ENCODE peak calls at places on chromosomes 12 and 14, in four cellular contexts. One of them, this sample, is unnamed.

GRCh38 chr12:100337299-100337698 is 19.6 kb upstream of the SLC17A8 start:
- DNase-seq in activated CD8-positive, alpha-beta T cell treated with anti-CD3 and anti-CD28 coated beads for 36 hours: no peak
- DNase-seq in uterus: no peak
- DNase-seq in B cell: no peak
- DNase-seq in this sample: no peak

GRCh38 chr14:51547260-51547659 is 104.5 kb upstream of the FRMD6 start:
- DNase-seq in activated CD8-positive, alpha-beta T cell treated with anti-CD3 and anti-CD28 coated beads for 36 hours: no peak
- DNase-seq in uterus: peak; percentile 76
- DNase-seq in B cell: no peak
- DNase-seq in this sample: no peak

GRCh38 chr14:70515796-70516195 is 19.0 kb downstream of the ADAM20 start:
- DNase-seq in activated CD8-positive, alpha-beta T cell treated with anti-CD3 and anti-CD28 coated beads for 36 hours: no peak
- DNase-seq in uterus: no peak
- DNase-seq in B cell: no peak
- DNase-seq in this sample: no peak

GRCh38 chr12:48969847-48970701 is 1.5 kb downstream of the WNT10B start:
- DNase-seq in activated CD8-positive, alpha-beta T cell treated with anti-CD3 and anti-CD28 coated beads for 36 hours: peak; percentile 26
- DNase-seq in uterus: no peak
- DNase-seq in B cell: peak; percentile 74
- DNase-seq in this sample: peak; percentile 80

GRCh38 chr14:61698216-61698980 is 3.1 kb downstream of the HIF1A start:
- DNase-seq in activated CD8-positive, alpha-beta T cell treated with anti-CD3 and anti-CD28 coated beads for 36 hours: no peak
- DNase-seq in uterus: no peak
- DNase-seq in B cell: no peak
- DNase-seq in this sample: peak; percentile 18

GRCh38 chr12:62530596-62530995 is 64.0 kb downstream of the MON2 start:
- DNase-seq in activated CD8-positive, alpha-beta T cell treated with anti-CD3 and anti-CD28 coated beads for 36 hours: no peak
- DNase-seq in uterus: no peak
- DNase-seq in B cell: no peak
- DNase-seq in this sample: no peak

GRCh38 chr12:124324803-124325705 is 30.2 kb downstream of the RFLNA start:
- DNase-seq in activated CD8-positive, alpha-beta T cell treated with anti-CD3 and anti-CD28 coated beads for 36 hours: no peak
- DNase-seq in uterus: no peak
- DNase-seq in B cell: no peak
- DNase-seq in this sample: no peak

GRCh38 chr12:11846504-11846903 is 197.0 kb downstream of the ETV6 start:
- DNase-seq in activated CD8-positive, alpha-beta T cell treated with anti-CD3 and anti-CD28 coated beads for 36 hours: no peak
- DNase-seq in uterus: no peak
- DNase-seq in B cell: no peak
- DNase-seq in this sample: no peak

GRCh38 chr12:116390656-116391335 is 113.3 kb upstream of the MED13L start:
- DNase-seq in activated CD8-positive, alpha-beta T cell treated with anti-CD3 and anti-CD28 coated beads for 36 hours: no peak
- DNase-seq in uterus: no peak
- DNase-seq in B cell: no peak
- DNase-seq in this sample: no peak

GRCh38 chr14:71701990-71702389 is 230.2 kb upstream of the RGS6 start:
- DNase-seq in activated CD8-positive, alpha-beta T cell treated with anti-CD3 and anti-CD28 coated beads for 36 hours: no peak
- DNase-seq in uterus: no peak
- DNase-seq in B cell: no peak
- DNase-seq in this sample: no peak

GRCh38 chr12:8969861-8970411 is 19.4 kb upstream of the KLRG1 start:
- DNase-seq in activated CD8-positive, alpha-beta T cell treated with anti-CD3 and anti-CD28 coated beads for 36 hours: no peak
- DNase-seq in uterus: no peak
- DNase-seq in B cell: no peak
- DNase-seq in this sample: no peak

GRCh38 chr14:91286530-91286937 is 42.0 kb upstream of the GPR68 start:
- DNase-seq in activated CD8-positive, alpha-beta T cell treated with anti-CD3 and anti-CD28 coated beads for 36 hours: peak; percentile 90
- DNase-seq in uterus: peak; percentile 74
- DNase-seq in B cell: peak; percentile 80
- DNase-seq in this sample: peak; percentile 85

GRCh38 chr14:104749958-104750529 is 2.9 kb upstream of the SIVA1 start:
- DNase-seq in activated CD8-positive, alpha-beta T cell treated with anti-CD3 and anti-CD28 coated beads for 36 hours: no peak
- DNase-seq in uterus: no peak
- DNase-seq in B cell: no peak
- DNase-seq in this sample: no peak

GRCh38 chr12:64256166-64256800 is 34.2 kb upstream of the KICS2 start:
- DNase-seq in activated CD8-positive, alpha-beta T cell treated with anti-CD3 and anti-CD28 coated beads for 36 hours: no peak
- DNase-seq in uterus: no peak
- DNase-seq in B cell: peak; percentile 62
- DNase-seq in this sample: peak; percentile 33

GRCh38 chr14:104977681-104978647 is at the start of gene AHNAK2:
- DNase-seq in activated CD8-positive, alpha-beta T cell treated with anti-CD3 and anti-CD28 coated beads for 36 hours: peak; percentile 50
- DNase-seq in uterus: peak; percentile 62
- DNase-seq in B cell: peak; percentile 70
- DNase-seq in this sample: peak; percentile 79

GRCh38 chr14:70339970-70340369 is 19.5 kb downstream of the COX16 start:
- DNase-seq in activated CD8-positive, alpha-beta T cell treated with anti-CD3 and anti-CD28 coated beads for 36 hours: peak; percentile 27
- DNase-seq in uterus: no peak
- DNase-seq in B cell: no peak
- DNase-seq in this sample: no peak

GRCh38 chr12:57397441-57397840 is 33.4 kb downstream of the R3HDM2 start:
- DNase-seq in activated CD8-positive, alpha-beta T cell treated with anti-CD3 and anti-CD28 coated beads for 36 hours: no peak
- DNase-seq in uterus: no peak
- DNase-seq in B cell: no peak
- DNase-seq in this sample: no peak

GRCh38 chr12:121534495-121535148 is 46.2 kb downstream of the KDM2B start:
- DNase-seq in activated CD8-positive, alpha-beta T cell treated with anti-CD3 and anti-CD28 coated beads for 36 hours: peak; percentile 88
- DNase-seq in uterus: no peak
- DNase-seq in B cell: peak; percentile 84
- DNase-seq in this sample: peak; percentile 80

GRCh38 chr12:74393265-74393664 is 144.4 kb upstream of the ATXN7L3B start:
- DNase-seq in activated CD8-positive, alpha-beta T cell treated with anti-CD3 and anti-CD28 coated beads for 36 hours: no peak
- DNase-seq in uterus: no peak
- DNase-seq in B cell: no peak
- DNase-seq in this sample: no peak

GRCh38 chr14:76186318-76187027 is 34.8 kb downstream of the GPATCH2L start:
- DNase-seq in activated CD8-positive, alpha-beta T cell treated with anti-CD3 and anti-CD28 coated beads for 36 hours: no peak
- DNase-seq in uterus: no peak
- DNase-seq in B cell: no peak
- DNase-seq in this sample: peak; percentile 17

GRCh38 chr14:76175942-76176341 is 24.2 kb downstream of the GPATCH2L start:
- DNase-seq in activated CD8-positive, alpha-beta T cell treated with anti-CD3 and anti-CD28 coated beads for 36 hours: no peak
- DNase-seq in uterus: no peak
- DNase-seq in B cell: no peak
- DNase-seq in this sample: no peak

GRCh38 chr14:76181546-76181945 is 29.8 kb downstream of the GPATCH2L start:
- DNase-seq in activated CD8-positive, alpha-beta T cell treated with anti-CD3 and anti-CD28 coated beads for 36 hours: no peak
- DNase-seq in uterus: no peak
- DNase-seq in B cell: no peak
- DNase-seq in this sample: no peak
- TF ChIP-seq CTCF in activated CD8-positive, alpha-beta T cell treated with anti-CD3 and anti-CD28 coated beads for 36 hours: no peak
- TF ChIP-seq CTCF in uterus: no peak
- TF ChIP-seq CTCF in B cell: no peak
- TF ChIP-seq CTCF in this sample: peak; percentile 29

GRCh38 chr14:64464695-64465094 is 604 bp upstream of the AKAP5 start:
- DNase-seq in activated CD8-positive, alpha-beta T cell treated with anti-CD3 and anti-CD28 coated beads for 36 hours: no peak
- DNase-seq in uterus: no peak
- DNase-seq in B cell: no peak
- DNase-seq in this sample: no peak

GRCh38 chr14:64463873-64464272 is 1.4 kb upstream of the AKAP5 start:
- DNase-seq in activated CD8-positive, alpha-beta T cell treated with anti-CD3 and anti-CD28 coated beads for 36 hours: no peak
- DNase-seq in uterus: no peak
- DNase-seq in B cell: no peak
- DNase-seq in this sample: no peak

GRCh38 chr14:64467131-64467530 is 1.8 kb downstream of the AKAP5 start:
- DNase-seq in activated CD8-positive, alpha-beta T cell treated with anti-CD3 and anti-CD28 coated beads for 36 hours: no peak
- DNase-seq in uterus: no peak
- DNase-seq in B cell: no peak
- DNase-seq in this sample: no peak

GRCh38 chr14:64465208-64465821 is at the start of gene AKAP5:
- DNase-seq in activated CD8-positive, alpha-beta T cell treated with anti-CD3 and anti-CD28 coated beads for 36 hours: peak; percentile 70
- DNase-seq in uterus: peak; percentile 54
- DNase-seq in B cell: peak; percentile 85
- DNase-seq in this sample: peak; percentile 83

GRCh38 chr14:64465856-64466554 is 706 bp downstream of the AKAP5 start:
- DNase-seq in activated CD8-positive, alpha-beta T cell treated with anti-CD3 and anti-CD28 coated beads for 36 hours: no peak
- DNase-seq in uterus: peak; percentile 65
- DNase-seq in B cell: no peak
- DNase-seq in this sample: no peak
- TF ChIP-seq CTCF in activated CD8-positive, alpha-beta T cell treated with anti-CD3 and anti-CD28 coated beads for 36 hours: no peak
- TF ChIP-seq CTCF in uterus: peak; percentile 12
- TF ChIP-seq CTCF in B cell: no peak
- TF ChIP-seq CTCF in this sample: no peak

GRCh38 chr12:72472350-72472749 is 200.2 kb downstream of the TRHDE start:
- DNase-seq in activated CD8-positive, alpha-beta T cell treated with anti-CD3 and anti-CD28 coated beads for 36 hours: no peak
- DNase-seq in uterus: no peak
- DNase-seq in B cell: no peak
- DNase-seq in this sample: no peak
- TF ChIP-seq CTCF in activated CD8-positive, alpha-beta T cell treated with anti-CD3 and anti-CD28 coated beads for 36 hours: no peak
- TF ChIP-seq CTCF in uterus: no peak
- TF ChIP-seq CTCF in B cell: no peak
- TF ChIP-seq CTCF in this sample: no peak

DNA sequence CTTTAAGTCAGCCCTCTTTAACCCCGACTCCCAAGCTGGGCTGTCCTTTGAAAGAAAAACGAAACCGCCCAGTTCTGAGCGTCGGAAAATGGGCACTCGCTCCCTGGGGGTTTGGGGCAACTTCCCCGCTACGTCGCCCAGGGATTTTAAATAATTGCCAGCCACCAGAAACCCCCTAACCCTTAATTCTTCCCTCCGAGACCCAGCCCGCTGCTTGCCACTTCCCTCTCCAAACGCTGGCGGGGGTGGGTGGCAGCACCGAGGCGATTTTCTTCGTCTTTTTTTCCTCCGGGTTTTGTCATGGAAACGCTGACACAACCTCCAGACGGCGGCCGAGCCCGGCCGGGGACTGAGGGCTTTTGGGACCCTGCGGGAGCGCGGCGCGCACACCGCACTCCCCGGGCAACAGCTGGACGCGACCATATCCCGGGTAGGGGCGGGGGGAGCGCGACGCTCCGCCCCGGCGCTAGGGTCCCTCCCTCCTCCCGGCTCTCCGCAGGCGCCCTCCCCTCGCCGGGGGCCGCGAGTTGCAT is at the start of gene CHST11:
- DNase-seq in activated CD8-positive, alpha-beta T cell treated with anti-CD3 and anti-CD28 coated beads for 36 hours: peak; percentile 89
- DNase-seq in uterus: peak; percentile 74
- DNase-seq in B cell: peak; percentile 80
- DNase-seq in this sample: peak; percentile 95
- TF ChIP-seq CTCF in activated CD8-positive, alpha-beta T cell treated with anti-CD3 and anti-CD28 coated beads for 36 hours: peak; percentile 20
- TF ChIP-seq CTCF in uterus: peak; percentile 42
- TF ChIP-seq CTCF in B cell: peak; percentile 28
- TF ChIP-seq CTCF in this sample: peak; percentile 17

GRCh38 chr12:20641127-20641526 is 54.0 kb upstream of the SLCO1C1 start:
- DNase-seq in activated CD8-positive, alpha-beta T cell treated with anti-CD3 and anti-CD28 coated beads for 36 hours: no peak
- DNase-seq in uterus: no peak
- DNase-seq in B cell: no peak
- DNase-seq in this sample: no peak

GRCh38 chr12:20643822-20644221 is 51.3 kb upstream of the SLCO1C1 start:
- DNase-seq in activated CD8-positive, alpha-beta T cell treated with anti-CD3 and anti-CD28 coated beads for 36 hours: no peak
- DNase-seq in uterus: no peak
- DNase-seq in B cell: no peak
- DNase-seq in this sample: no peak

DNA sequence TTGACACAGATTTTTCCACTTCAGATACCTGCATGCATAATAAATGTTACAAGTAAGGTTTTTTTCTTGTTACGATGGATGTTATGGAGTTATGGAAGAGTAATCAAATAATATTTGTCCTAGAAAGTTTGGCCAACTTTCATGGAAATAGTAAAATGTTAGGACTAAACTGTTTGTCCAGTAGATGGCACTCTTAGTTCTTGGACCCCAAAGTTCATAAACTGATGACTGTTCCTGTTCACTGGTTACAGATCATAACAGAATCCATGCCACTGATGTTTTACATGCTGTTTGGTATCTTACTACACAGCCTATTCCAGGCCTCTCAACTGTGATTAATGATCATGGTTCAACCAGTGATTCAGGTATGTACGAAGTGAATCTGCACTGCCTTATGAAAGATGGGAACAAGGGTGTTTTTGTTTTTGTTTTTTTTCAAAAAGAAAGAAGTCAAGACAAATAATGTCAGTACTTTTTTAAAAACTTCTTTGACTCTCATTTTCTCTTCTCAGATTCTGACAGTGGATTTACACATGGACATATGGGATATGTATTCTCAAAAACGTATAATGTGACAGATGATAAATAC is 48.8 kb upstream of the SLCO1C1 start:
- DNase-seq in activated CD8-positive, alpha-beta T cell treated with anti-CD3 and anti-CD28 coated beads for 36 hours: no peak
- DNase-seq in uterus: no peak
- DNase-seq in B cell: no peak
- DNase-seq in this sample: peak; percentile 23
- TF ChIP-seq CTCF in activated CD8-positive, alpha-beta T cell treated with anti-CD3 and anti-CD28 coated beads for 36 hours: peak; percentile 54
- TF ChIP-seq CTCF in uterus: peak; percentile 38
- TF ChIP-seq CTCF in B cell: peak; percentile 25
- TF ChIP-seq CTCF in this sample: peak; percentile 55

DNA sequence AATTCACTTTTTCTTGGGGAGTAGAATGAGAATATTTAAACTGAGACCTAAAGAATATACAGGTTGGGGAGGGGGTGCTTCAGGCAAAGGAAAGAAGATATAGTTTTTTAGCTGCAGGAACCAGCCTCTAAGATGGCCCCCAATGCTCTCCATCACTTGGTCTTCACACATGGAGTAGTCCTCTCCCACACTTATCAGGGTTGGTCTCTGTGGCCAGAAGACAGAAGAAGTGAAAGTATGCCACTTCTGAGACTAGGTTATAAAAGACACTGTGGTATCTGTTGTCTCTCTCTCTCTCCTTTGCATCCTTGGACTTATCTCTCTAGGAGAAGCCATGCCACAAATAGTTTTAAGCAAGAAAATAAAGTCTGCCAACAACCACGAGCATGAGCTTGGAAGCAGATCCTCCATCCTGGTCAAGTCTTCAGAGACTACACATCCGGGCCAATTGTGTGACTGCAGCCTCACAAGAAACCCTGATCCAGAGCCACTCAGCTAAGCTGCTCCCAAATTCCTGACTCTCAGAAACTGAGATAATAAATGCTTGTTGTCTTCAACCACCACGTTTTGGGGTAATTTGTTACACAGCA is 18.0 kb downstream of the PUS7L start:
- DNase-seq in activated CD8-positive, alpha-beta T cell treated with anti-CD3 and anti-CD28 coated beads for 36 hours: no peak
- DNase-seq in uterus: no peak
- DNase-seq in B cell: no peak
- DNase-seq in this sample: no peak
- TF ChIP-seq CTCF in activated CD8-positive, alpha-beta T cell treated with anti-CD3 and anti-CD28 coated beads for 36 hours: no peak
- TF ChIP-seq CTCF in uterus: no peak
- TF ChIP-seq CTCF in B cell: no peak
- TF ChIP-seq CTCF in this sample: no peak

GRCh38 chr14:73851567-73852382 is at the start of gene PTGR2:
- DNase-seq in activated CD8-positive, alpha-beta T cell treated with anti-CD3 and anti-CD28 coated beads for 36 hours: peak; percentile 94
- DNase-seq in uterus: peak; percentile 97
- DNase-seq in B cell: peak; percentile 95
- DNase-seq in this sample: peak; percentile 94
- TF ChIP-seq CTCF in activated CD8-positive, alpha-beta T cell treated with anti-CD3 and anti-CD28 coated beads for 36 hours: no peak
- TF ChIP-seq CTCF in uterus: peak; percentile 23
- TF ChIP-seq CTCF in B cell: no peak
- TF ChIP-seq CTCF in this sample: no peak

GRCh38 chr14:37597538-37598084 is 2.2 kb downstream of the TTC6 start:
- DNase-seq in activated CD8-positive, alpha-beta T cell treated with anti-CD3 and anti-CD28 coated beads for 36 hours: no peak
- DNase-seq in uterus: no peak
- DNase-seq in B cell: no peak
- DNase-seq in this sample: peak; percentile 16
- TF ChIP-seq CTCF in activated CD8-positive, alpha-beta T cell treated with anti-CD3 and anti-CD28 coated beads for 36 hours: no peak
- TF ChIP-seq CTCF in uterus: no peak
- TF ChIP-seq CTCF in B cell: no peak
- TF ChIP-seq CTCF in this sample: no peak